ENCODE peak calls at places on chromosomes 6 and 20, in four cellular contexts. Q is AG09309, A is HepG2, B is DND-41. K is an unnamed sample.
A peak's percentile ranks its signal among the peaks of the same experiment; 100 is the strongest.

GRCh38 chr6:63553208-63553607 is 19.1 kb upstream of the LOC128125822 start:
- DNase-seq in B (no peak), Q (no peak), A (no peak), K (no peak)

GRCh38 chr6:52361347-52361944 is 505 bp upstream of the PAQR8 start:
- DNase-seq in A (no peak), B (no peak), Q (no peak), K (peak; percentile 40)

GRCh38 chr6:140379919-140380318 is 1005.5 kb upstream of the CITED2 start:
- DNase-seq in A (peak; percentile 81), B (no peak), Q (no peak), K (no peak)

GRCh38 chr6:107698146-107698545 is 126.0 kb downstream of the SCML4 start:
- DNase-seq in B (no peak), A (no peak), Q (peak; percentile 52), K (no peak)

GRCh38 chr6:135910943-135911618 is 59.6 kb downstream of the PDE7B start:
- DNase-seq in B (no peak), A (no peak), Q (no peak), K (no peak)

GRCh38 chr6:73680289-73680688 is 15.7 kb upstream of the CD109 start:
- DNase-seq in B (no peak), Q (no peak), A (no peak), K (no peak)

GRCh38 chr20:14992071-14992654 is 654.8 kb upstream of the FLRT3 start:
- DNase-seq in B (no peak), Q (no peak), A (peak; percentile 80), K (no peak)

GRCh38 chr20:51089272-51089671 is 66.4 kb upstream of the KCNG1 start:
- DNase-seq in Q (no peak), A (no peak), B (no peak), K (no peak)

GRCh38 chr6:29709178-29709576 is 14.1 kb upstream of the HLA-F start:
- DNase-seq in B (no peak), A (no peak), Q (no peak), K (no peak)

GRCh38 chr6:109790131-109790530 is 99.0 kb downstream of the FIG4 start:
- DNase-seq in B (no peak), Q (no peak), A (peak; percentile 18), K (no peak)

GRCh38 chr6:63351995-63352586 is 32.3 kb upstream of the LGSN start:
- DNase-seq in Q (peak; percentile 46), A (peak; percentile 78), B (no peak), K (no peak)

GRCh38 chr6:21354805-21355238 is 238.7 kb upstream of the SOX4 start:
- DNase-seq in Q (no peak), B (no peak), A (peak; percentile 88), K (no peak)

GRCh38 chr20:53767206-53767924 is 173.7 kb upstream of the ZNF217 start:
- DNase-seq in Q (no peak), B (no peak), A (no peak), K (no peak)

GRCh38 chr6:26234421-26235239 is 130.4 kb upstream of the BTN3A2 start:
- DNase-seq in Q (no peak), A (no peak), B (peak; percentile 90), K (peak; percentile 86)

GRCh38 chr6:155985660-155986138 is 530.1 kb upstream of the NOX3 start:
- DNase-seq in B (no peak), A (no peak), Q (no peak), K (no peak)

GRCh38 chr20:6583134-6583738 is 184.2 kb upstream of the BMP2 start:
- DNase-seq in B (peak; percentile 6), A (peak; percentile 61), Q (no peak), K (no peak)

GRCh38 chr6:46586896-46587295 is 65.7 kb downstream of the CYP39A1 start:
- DNase-seq in Q (no peak), A (no peak), B (no peak), K (no peak)

GRCh38 chr6:159203304-159204005 is 34.3 kb downstream of the FNDC1 start:
- DNase-seq in Q (peak; percentile 91), B (no peak), A (no peak), K (no peak)

GRCh38 chr20:34639755-34640222 is 37.1 kb downstream of the PIGU start:
- DNase-seq in B (no peak), A (peak; percentile 58), Q (no peak), K (no peak)

GRCh38 chr6:136483906-136484305 is 66.3 kb downstream of the MAP7 start:
- DNase-seq in B (no peak), Q (no peak), A (no peak), K (no peak)

GRCh38 chr6:35230498-35230897 is 16.7 kb downstream of the SCUBE3 start:
- DNase-seq in A (no peak), Q (no peak), B (no peak), K (no peak)

GRCh38 chr6:146410851-146411595 is 132.6 kb upstream of the RAB32 start:
- DNase-seq in A (no peak), B (no peak), Q (no peak), K (no peak)

GRCh38 chr20:6053776-6054688 is at the start of gene LRRN4:
- DNase-seq in A (peak; percentile 34), Q (no peak), B (no peak), K (no peak)

GRCh38 chr6:87070750-87071149 is 24.2 kb downstream of the CGA start:
- DNase-seq in Q (no peak), B (no peak), A (no peak), K (no peak)

GRCh38 chr20:31718952-31719643 is 3.6 kb downstream of the BCL2L1 start:
- DNase-seq in A (no peak), Q (no peak), B (no peak), K (peak; percentile 25)

GRCh38 chr20:38880952-38881735 is 45.1 kb upstream of the FAM83D start:
- DNase-seq in B (no peak), Q (no peak), A (no peak), K (peak; percentile 15)

GRCh38 chr6:152170702-152171667 is 363.5 kb downstream of the ESR1 start:
- DNase-seq in A (peak; percentile 94), Q (peak; percentile 62), B (no peak), K (peak; percentile 76)

GRCh38 chr6:113744886-113745285 is 112.3 kb upstream of the MARCKS start:
- DNase-seq in B (no peak), Q (no peak), A (no peak), K (no peak)

GRCh38 chr6:54980511-54981275 is 134.1 kb downstream of the FAM83B start:
- DNase-seq in Q (peak; percentile 84), A (no peak), B (no peak), K (no peak)

GRCh38 chr20:53157443-53158408 is 185.6 kb downstream of the TSHZ2 start:
- DNase-seq in Q (peak; percentile 10), B (peak; percentile 60), A (peak; percentile 72), K (peak; percentile 68)

GRCh38 chr6:14791525-14791924 is 454.3 kb upstream of the JARID2 start:
- DNase-seq in A (no peak), Q (no peak), B (no peak), K (no peak)

GRCh38 chr20:24365685-24366084 is 103.7 kb upstream of the SYNDIG1 start:
- DNase-seq in A (no peak), Q (no peak), B (no peak), K (no peak)

GRCh38 chr6:36110053-36110452 is 20.3 kb upstream of the MAPK13 start:
- DNase-seq in B (no peak), A (no peak), Q (no peak), K (no peak)

GRCh38 chr6:162373192-162373591 is 354.4 kb downstream of the PRKN start:
- DNase-seq in B (no peak), A (peak; percentile 3), Q (no peak), K (no peak)

GRCh38 chr6:105604593-105604905 is 201.7 kb upstream of the PREP start:
- DNase-seq in A (no peak), Q (no peak), B (no peak), K (no peak)

DNA sequence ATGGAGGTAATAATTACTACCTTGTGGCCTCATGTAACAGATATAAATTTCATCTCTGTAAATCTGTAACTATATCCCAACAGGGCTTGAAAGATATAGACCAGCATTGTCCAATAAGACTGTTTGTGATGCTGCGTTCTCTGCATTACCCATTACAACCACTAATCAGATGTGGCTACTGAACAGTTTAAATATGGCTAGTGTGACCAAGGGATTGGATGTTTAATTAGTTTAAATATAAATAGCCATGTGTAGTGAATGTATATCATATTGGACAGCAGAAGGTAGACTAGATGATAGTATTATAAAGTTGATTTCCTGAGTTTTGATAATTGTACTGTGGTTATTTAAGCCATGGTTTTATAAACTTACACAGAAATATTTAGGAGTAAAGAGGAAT is 27.8 kb upstream of the JAG1 start:
- DNase-seq in Q (no peak), B (no peak), A (no peak), K (no peak)
- TF ChIP-seq CTCF in Q (no peak), B (no peak), A (no peak), K (no peak)

GRCh38 chr6:112560651-112561050 is 213.5 kb downstream of the RFPL4B start:
- DNase-seq in A (no peak), B (no peak), Q (no peak), K (no peak)
- TF ChIP-seq CTCF in A (peak; percentile 22), B (no peak), Q (no peak), K (no peak)

GRCh38 chr6:317452-318144 is 25.3 kb downstream of the DUSP22 start:
- DNase-seq in Q (no peak), A (no peak), B (no peak), K (no peak)
- TF ChIP-seq CTCF in Q (no peak), A (no peak), B (no peak), K (no peak)

GRCh38 chr20:19785173-19785799 is 27.2 kb downstream of the RIN2 start:
- DNase-seq in B (no peak), A (no peak), Q (peak; percentile 70), K (no peak)
- TF ChIP-seq CTCF in B (no peak), A (no peak), Q (no peak), K (peak; percentile 50)

GRCh38 chr20:46060301-46060881 is 29.4 kb downstream of the NCOA5 start:
- DNase-seq in B (peak; percentile 26), A (no peak), Q (no peak), K (peak; percentile 19)

GRCh38 chr20:46058656-46059281 is 29.8 kb downstream of the SLC12A5 start:
- DNase-seq in B (no peak), A (no peak), Q (no peak), K (no peak)

GRCh38 chr20:46056970-46057855 is 28.2 kb downstream of the SLC12A5 start:
- DNase-seq in A (no peak), B (peak; percentile 45), Q (no peak), K (peak; percentile 41)

GRCh38 chr20:46056027-46056833 is 27.2 kb downstream of the SLC12A5 start:
- DNase-seq in B (no peak), Q (no peak), A (no peak), K (no peak)

GRCh38 chr20:46057856-46058655 is 29.0 kb downstream of the SLC12A5 start:
- DNase-seq in B (no peak), A (no peak), Q (no peak), K (peak; percentile 33)
- TF ChIP-seq CTCF in B (no peak), A (no peak), Q (peak; percentile 46), K (no peak)

DNA sequence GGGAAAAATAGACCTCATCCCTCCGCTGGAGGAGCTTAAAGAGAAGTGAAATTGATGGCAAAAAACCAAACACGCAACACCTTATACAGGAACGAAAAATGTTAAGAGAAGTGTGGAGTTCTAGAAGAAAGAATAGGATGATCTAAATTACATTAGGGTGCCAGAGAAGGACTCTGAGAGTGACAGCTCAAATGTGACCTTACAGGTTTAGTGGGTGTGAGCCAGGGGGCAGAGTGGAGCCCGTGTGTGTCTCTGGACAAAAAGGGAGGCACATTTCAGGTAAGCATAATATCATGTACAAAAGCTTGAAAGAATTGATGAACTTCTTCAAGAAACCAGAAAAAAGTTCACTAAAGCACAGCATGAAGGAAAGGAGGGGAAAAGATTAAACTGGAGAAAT is 20.8 kb downstream of the HLA-DRA start:
- DNase-seq in A (no peak), Q (no peak), B (no peak), K (peak; percentile 13)
- TF ChIP-seq CTCF in A (no peak), Q (no peak), B (no peak), K (no peak)

GRCh38 chr6:157644043-157644810 is 178.8 kb upstream of the SNX9 start:
- DNase-seq in A (no peak), B (peak; percentile 8), Q (peak; percentile 18), K (peak; percentile 59)
- TF ChIP-seq CTCF in A (peak; percentile 62), B (peak; percentile 50), Q (peak; percentile 59), K (peak; percentile 29)